ENCODE peak calls at places on chromosomes 1 and 21, in seven cellular contexts. R is NCI-H510A treated with DMSO at 0.1 percent for 48 hours, P is mesendoderm, D is heart left ventricle, O is endothelial cell, N is PC-3, M is fibroblast of mammary gland. Q is an unnamed sample.

GRCh38 chr21:38807481-38807880 is 1.8 kb downstream of the ETS2 start:
- DNase-seq in R (no peak), P (no peak), N (no peak), M (no peak), O (no peak), D (no peak), Q (no peak)

GRCh38 chr1:66532798-66533783 is 862 bp upstream of the SGIP1 start:
- DNase-seq in R (peak), P (peak), N (no peak), D (peak), O (peak), M (peak), Q (peak)

GRCh38 chr1:9860887-9861286 is 37.1 kb upstream of the CLSTN1 start:
- DNase-seq in M (peak), O (no peak), R (no peak), P (no peak), D (no peak), N (no peak), Q (no peak)

GRCh38 chr1:65213271-65213905 is 65.4 kb downstream of the AK4 start:
- DNase-seq in P (no peak), D (no peak), M (no peak), O (no peak), N (no peak), R (no peak), Q (no peak)

GRCh38 chr1:60037669-60038068 is 35.9 kb downstream of the C1orf87 start:
- DNase-seq in D (no peak), R (no peak), N (no peak), O (no peak), P (no peak), M (no peak), Q (no peak)

GRCh38 chr1:151990058-151990855 is 3.4 kb downstream of the S100A10 start:
- DNase-seq in R (no peak), N (peak), P (no peak), D (no peak), M (no peak), O (no peak), Q (no peak)

GRCh38 chr1:39656416-39656815 is 15.5 kb downstream of the NT5C1A start:
- DNase-seq in R (no peak), N (no peak), P (no peak), O (no peak), M (no peak), D (no peak), Q (no peak)

GRCh38 chr1:101338714-101339430 is 102.1 kb downstream of the S1PR1 start:
- DNase-seq in P (no peak), M (peak), R (no peak), N (peak), D (no peak), O (no peak), Q (no peak)

GRCh38 chr1:23555225-23555801 is 4.0 kb downstream of the ID3 start:
- DNase-seq in D (peak), P (peak), M (peak), N (no peak), R (no peak), O (no peak), Q (no peak)

GRCh38 chr1:2592672-2593071 is 6.1 kb downstream of the PRXL2B start:
- DNase-seq in D (no peak), P (no peak), M (no peak), N (peak), O (no peak), R (peak), Q (no peak)

GRCh38 chr1:53557369-53557768 is 98.2 kb downstream of the DMRTB1 start:
- DNase-seq in R (no peak), M (no peak), P (no peak), D (no peak), O (no peak), N (no peak), Q (no peak)

GRCh38 chr21:46066843-46067331 is 31.0 kb upstream of the COL6A2 start:
- DNase-seq in N (no peak), M (peak), R (no peak), D (peak), P (no peak), O (no peak), Q (no peak)

GRCh38 chr1:1567831-1568380 is 6.8 kb downstream of the SSU72 start:
- DNase-seq in N (no peak), P (peak), R (no peak), D (no peak), O (no peak), M (no peak), Q (no peak)

GRCh38 chr1:26730695-26731094 is 34.9 kb downstream of the ARID1A start:
- DNase-seq in O (no peak), R (no peak), D (no peak), M (no peak), P (no peak), N (no peak), Q (no peak)

GRCh38 chr1:160972939-160973338 is 18.3 kb upstream of the ITLN2 start:
- DNase-seq in N (no peak), M (no peak), R (no peak), D (no peak), P (no peak), O (no peak), Q (no peak)

GRCh38 chr1:57857809-57858208 is 433.9 kb upstream of the DAB1 start:
- DNase-seq in P (no peak), O (no peak), D (no peak), M (peak), R (no peak), N (no peak), Q (no peak)

GRCh38 chr1:1075148-1075935 is 1.2 kb upstream of the RNF223 start:
- DNase-seq in D (peak), M (no peak), R (no peak), O (peak), N (no peak), P (no peak), Q (no peak)

GRCh38 chr1:22618056-22618455 is 18.4 kb upstream of the C1QA start:
- DNase-seq in P (no peak), R (peak), N (no peak), O (no peak), D (no peak), M (no peak), Q (no peak)

GRCh38 chr1:232912845-232913580 is 37.4 kb upstream of the NTPCR start:
- DNase-seq in R (no peak), P (no peak), M (no peak), O (no peak), N (no peak), D (no peak), Q (no peak)

GRCh38 chr1:94773296-94773809 is 46.8 kb upstream of the SLC44A3 start:
- DNase-seq in M (no peak), O (no peak), R (no peak), N (no peak), D (no peak), P (peak), Q (no peak)

GRCh38 chr1:203451849-203452784 is 23.5 kb upstream of the PRELP start:
- DNase-seq in R (no peak), O (no peak), D (no peak), M (peak), N (no peak), P (no peak), Q (no peak)

GRCh38 chr1:89670168-89670567 is 37.2 kb downstream of the LRRC8C start:
- DNase-seq in O (no peak), N (no peak), P (no peak), M (peak), D (no peak), R (no peak), Q (no peak)

GRCh38 chr1:184419734-184420161 is 32.9 kb downstream of the C1orf21 start:
- DNase-seq in M (peak), N (peak), D (no peak), R (no peak), P (no peak), O (no peak), Q (no peak)

GRCh38 chr1:166479052-166479631 is 312.3 kb upstream of the FAM78B start:
- DNase-seq in D (peak), R (peak), N (peak), O (peak), M (peak), P (peak), Q (peak)

GRCh38 chr1:160776178-160776577 is 19.8 kb upstream of the LY9 start:
- DNase-seq in P (peak), D (no peak), N (no peak), M (no peak), R (no peak), O (no peak), Q (no peak)

GRCh38 chr1:225762002-225762441 is 15.6 kb upstream of the SRP9 start:
- DNase-seq in D (no peak), P (peak), M (peak), R (peak), N (no peak), O (no peak), Q (no peak)